ENCODE peak calls at places on chromosomes 6 and 20, in five cellular contexts. H is NCI-H446 treated with DMSO at 0.1 percent for 48 hours; R is SJSA1; P is activated T-helper 1 cell treated with anti-CD3 and anti-CD28 coated beads, Interleukin-12 subunit alpha, Interleukin-12 subunit beta, Interleukin-2, Interleukin-4 antibody, amounts not matched to agents 30 ng/mL and 10 ng/mL and 1 ng/mL, durations not matched to agents 14 hours and 24 hours and 36 hours; V is T-helper 2 cell treated with Interferon-gamma antibody and Interleukin-4, amounts not matched to agents 5 μg/mL and 100 μg/mL, for 36 hours. W is an unnamed sample.

GRCh38 chr6:96675617-96676016 is 112.7 kb downstream of the FHL5 start:
- DNase-seq in H (peak; percentile 93), R (no peak), P (no peak), V (no peak), W (peak; percentile 7)

GRCh38 chr6:7914991-7915789 is 4.6 kb upstream of the TXNDC5 start:
- DNase-seq in H (no peak), R (no peak), P (no peak), V (no peak), W (no peak)

GRCh38 chr6:127630800-127631199 is 53.8 kb downstream of the C6orf58 start:
- DNase-seq in H (no peak), R (no peak), P (no peak), V (no peak), W (no peak)

GRCh38 chr6:100719883-100720682 is 161.0 kb downstream of the ASCC3 start:
- DNase-seq in H (no peak), R (peak; percentile 13), P (no peak), V (no peak), W (peak; percentile 30)

GRCh38 chr6:129150476-129150875 is 267.5 kb downstream of the LAMA2 start:
- DNase-seq in H (no peak), R (no peak), P (no peak), V (no peak), W (no peak)

GRCh38 chr6:124783344-124783743 is 178.9 kb upstream of the RNF217 start:
- DNase-seq in H (no peak), R (no peak), P (no peak), V (no peak), W (no peak)

GRCh38 chr6:37131104-37131959 is 38.6 kb upstream of the PIM1 start:
- DNase-seq in H (peak; percentile 69), R (no peak), P (no peak), V (no peak), W (peak; percentile 33)

GRCh38 chr6:958531-958930 is 265.6 kb upstream of the EXOC2 start:
- DNase-seq in H (peak; percentile 66), R (peak; percentile 90), P (no peak), V (no peak), W (no peak)

GRCh38 chr6:147784371-147784770 is 275.9 kb downstream of the SAMD5 start:
- DNase-seq in H (no peak), R (no peak), P (no peak), V (no peak), W (no peak)

GRCh38 chr6:139650941-139651340 is 276.5 kb upstream of the CITED2 start:
- DNase-seq in H (no peak), R (no peak), P (no peak), V (no peak), W (no peak)

GRCh38 chr20:49575551-49576060 is 7.7 kb upstream of the PTGIS start:
- DNase-seq in H (no peak), R (no peak), P (no peak), V (no peak), W (peak; percentile 81)

GRCh38 chr6:16690244-16691142 is 70.8 kb downstream of the ATXN1 start:
- DNase-seq in H (no peak), R (no peak), P (no peak), V (peak; percentile 81), W (no peak)

GRCh38 chr20:56018194-56018593 is 12.9 kb upstream of the CBLN4 start:
- DNase-seq in H (no peak), R (no peak), P (no peak), V (no peak), W (no peak)

GRCh38 chr6:54192993-54193392 is 81.8 kb downstream of the MLIP start:
- DNase-seq in H (no peak), R (no peak), P (no peak), V (no peak), W (no peak)